ENCODE peak calls at places on chromosome 15, in four cellular contexts. One of them, this sample, is unnamed. For H3K4me1, the result is how much of the 10 kb centered on the place peaks cover.

GRCh38 chr15:98953000-98953776 is 54.4 kb downstream of the PGPEP1L start:
- DNase-seq in stomach: no peak
- DNase-seq in sigmoid colon: no peak
- DNase-seq in esophagus muscularis mucosa: no peak
- DNase-seq in this sample: no peak

GRCh38 chr15:31326729-31327673 is at the start of gene KLF13:
- DNase-seq in esophagus muscularis mucosa: no peak
- DNase-seq in stomach: peak
- DNase-seq in sigmoid colon: peak
- DNase-seq in this sample: no peak

GRCh38 chr15:58340176-58340575 is 91.6 kb upstream of the LIPC start:
- DNase-seq in stomach: no peak
- DNase-seq in sigmoid colon: no peak
- DNase-seq in esophagus muscularis mucosa: no peak
- DNase-seq in this sample: no peak

GRCh38 chr15:81071130-81071529 is 62.9 kb upstream of the CFAP161 start:
- DNase-seq in esophagus muscularis mucosa: peak
- DNase-seq in sigmoid colon: no peak
- DNase-seq in stomach: no peak
- DNase-seq in this sample: no peak

GRCh38 chr15:71685420-71685993 is 124.8 kb upstream of the NR2E3 start:
- DNase-seq in sigmoid colon: no peak
- DNase-seq in esophagus muscularis mucosa: no peak
- DNase-seq in stomach: no peak
- DNase-seq in this sample: no peak

GRCh38 chr15:59002418-59002859 is 15.0 kb downstream of the RNF111 start:
- DNase-seq in sigmoid colon: no peak
- DNase-seq in esophagus muscularis mucosa: no peak
- DNase-seq in stomach: no peak
- DNase-seq in this sample: no peak

GRCh38 chr15:37016287-37016686 is 84.1 kb downstream of the MEIS2 start:
- DNase-seq in stomach: no peak
- DNase-seq in esophagus muscularis mucosa: no peak
- DNase-seq in sigmoid colon: peak
- DNase-seq in this sample: no peak

GRCh38 chr15:51227967-51228783 is 110.2 kb downstream of the CYP19A1 start:
- DNase-seq in esophagus muscularis mucosa: peak
- DNase-seq in sigmoid colon: no peak
- DNase-seq in stomach: no peak
- DNase-seq in this sample: no peak

GRCh38 chr15:37253877-37254276 is 153.5 kb upstream of the MEIS2 start:
- DNase-seq in stomach: no peak
- DNase-seq in sigmoid colon: no peak
- DNase-seq in esophagus muscularis mucosa: no peak
- DNase-seq in this sample: no peak

GRCh38 chr15:43900964-43901363 is 74.2 kb downstream of the WDR76 start:
- DNase-seq in esophagus muscularis mucosa: no peak
- DNase-seq in sigmoid colon: no peak
- DNase-seq in stomach: no peak
- DNase-seq in this sample: no peak

GRCh38 chr15:34837246-34838016 is 42.1 kb upstream of the ACTC1 start:
- DNase-seq in sigmoid colon: no peak
- DNase-seq in esophagus muscularis mucosa: no peak
- DNase-seq in stomach: no peak
- DNase-seq in this sample: no peak

GRCh38 chr15:40238927-40239591 is at the start of gene PAK6:
- DNase-seq in esophagus muscularis mucosa: no peak
- DNase-seq in sigmoid colon: peak
- DNase-seq in stomach: peak
- DNase-seq in this sample: peak

GRCh38 chr15:33200444-33200843 is 5.9 kb upstream of the FMN1 start:
- DNase-seq in esophagus muscularis mucosa: peak
- DNase-seq in stomach: no peak
- DNase-seq in sigmoid colon: no peak
- DNase-seq in this sample: no peak

GRCh38 chr15:38378162-38378560 is 75.8 kb upstream of the FAM98B start:
- DNase-seq in stomach: peak
- DNase-seq in esophagus muscularis mucosa: no peak
- DNase-seq in sigmoid colon: peak
- DNase-seq in this sample: peak

GRCh38 chr15:48693474-48693873 is 48.0 kb upstream of the FBN1 start:
- DNase-seq in esophagus muscularis mucosa: no peak
- DNase-seq in sigmoid colon: no peak
- DNase-seq in stomach: no peak
- DNase-seq in this sample: no peak

GRCh38 chr15:52653451-52653964 is 25.7 kb downstream of the ATOSA start:
- DNase-seq in esophagus muscularis mucosa: no peak
- DNase-seq in stomach: no peak
- DNase-seq in sigmoid colon: no peak
- DNase-seq in this sample: no peak

GRCh38 chr15:89993344-89993743 is 7.8 kb upstream of the ZNF710 start:
- DNase-seq in esophagus muscularis mucosa: no peak
- DNase-seq in stomach: no peak
- DNase-seq in sigmoid colon: no peak
- DNase-seq in this sample: no peak

GRCh38 chr15:57560976-57561711 is 30.6 kb upstream of the MYZAP start:
- DNase-seq in stomach: peak
- DNase-seq in sigmoid colon: peak
- DNase-seq in esophagus muscularis mucosa: no peak
- DNase-seq in this sample: no peak

GRCh38 chr15:32877620-32878019 is 159.8 kb downstream of the GREM1 start:
- DNase-seq in sigmoid colon: no peak
- DNase-seq in esophagus muscularis mucosa: no peak
- DNase-seq in stomach: no peak
- DNase-seq in this sample: no peak

GRCh38 chr15:52071570-52071969 is 41.0 kb downstream of the BCL2L10 start:
- DNase-seq in sigmoid colon: no peak
- DNase-seq in esophagus muscularis mucosa: no peak
- DNase-seq in stomach: peak
- DNase-seq in this sample: no peak

GRCh38 chr15:29920515-29920914 is 98.2 kb upstream of the TJP1 start:
- DNase-seq in esophagus muscularis mucosa: no peak
- DNase-seq in stomach: peak
- DNase-seq in sigmoid colon: no peak
- DNase-seq in this sample: peak

GRCh38 chr15:78625621-78626280 is 5.0 kb upstream of the CHRNA3 start:
- DNase-seq in stomach: peak
- DNase-seq in esophagus muscularis mucosa: no peak
- DNase-seq in sigmoid colon: no peak
- DNase-seq in this sample: peak

GRCh38 chr15:38555686-38556334 is 8.8 kb downstream of the RASGRP1 start:
- DNase-seq in sigmoid colon: no peak
- DNase-seq in stomach: no peak
- DNase-seq in esophagus muscularis mucosa: no peak
- DNase-seq in this sample: no peak

GRCh38 chr15:33031324-33031736 is 163.2 kb downstream of the FMN1 start:
- DNase-seq in stomach: no peak
- DNase-seq in sigmoid colon: no peak
- DNase-seq in esophagus muscularis mucosa: no peak
- DNase-seq in this sample: no peak

GRCh38 chr15:74040115-74040850 is 42.1 kb downstream of the GOLGA6A start:
- DNase-seq in esophagus muscularis mucosa: no peak
- DNase-seq in sigmoid colon: peak
- DNase-seq in stomach: no peak
- DNase-seq in this sample: no peak

GRCh38 chr15:88657326-88658069 is 18.7 kb downstream of the ISG20 start:
- DNase-seq in esophagus muscularis mucosa: peak
- DNase-seq in sigmoid colon: peak
- DNase-seq in stomach: peak
- DNase-seq in this sample: peak

GRCh38 chr15:101520395-101520794 is 30.9 kb upstream of the PCSK6 start:
- DNase-seq in sigmoid colon: no peak
- DNase-seq in esophagus muscularis mucosa: peak
- DNase-seq in stomach: no peak
- DNase-seq in this sample: no peak

GRCh38 chr15:84992157-84992940 is 10.7 kb downstream of the PDE8A start:
- DNase-seq in sigmoid colon: no peak
- DNase-seq in stomach: peak
- DNase-seq in esophagus muscularis mucosa: no peak
- DNase-seq in this sample: no peak

GRCh38 chr15:25798207-25798931 is 64.8 kb downstream of the ATP10A start:
- DNase-seq in esophagus muscularis mucosa: peak
- DNase-seq in stomach: no peak
- DNase-seq in sigmoid colon: no peak
- DNase-seq in this sample: no peak

GRCh38 chr15:83644453-83644852 is 9.5 kb upstream of the ADAMTSL3 start:
- DNase-seq in esophagus muscularis mucosa: no peak
- DNase-seq in stomach: no peak
- DNase-seq in sigmoid colon: no peak
- DNase-seq in this sample: no peak

GRCh38 chr15:36724493-36724892 is 145.1 kb downstream of the CDIN1 start:
- DNase-seq in stomach: no peak
- DNase-seq in sigmoid colon: no peak
- DNase-seq in esophagus muscularis mucosa: no peak
- DNase-seq in this sample: no peak

GRCh38 chr15:35477853-35478252 is 68.1 kb downstream of the DPH6 start:
- DNase-seq in stomach: no peak
- DNase-seq in esophagus muscularis mucosa: no peak
- DNase-seq in sigmoid colon: no peak
- DNase-seq in this sample: no peak

GRCh38 chr15:63277044-63277892 is at the start of gene APH1B:
- DNase-seq in esophagus muscularis mucosa: peak
- DNase-seq in sigmoid colon: peak
- DNase-seq in stomach: peak
- DNase-seq in this sample: peak
- TF ChIP-seq POLR2AphosphoS5 in esophagus muscularis mucosa: peak
- TF ChIP-seq POLR2AphosphoS5 in sigmoid colon: peak
- TF ChIP-seq POLR2AphosphoS5 in stomach: no peak
- TF ChIP-seq POLR2AphosphoS5 in this sample: peak

DNA sequence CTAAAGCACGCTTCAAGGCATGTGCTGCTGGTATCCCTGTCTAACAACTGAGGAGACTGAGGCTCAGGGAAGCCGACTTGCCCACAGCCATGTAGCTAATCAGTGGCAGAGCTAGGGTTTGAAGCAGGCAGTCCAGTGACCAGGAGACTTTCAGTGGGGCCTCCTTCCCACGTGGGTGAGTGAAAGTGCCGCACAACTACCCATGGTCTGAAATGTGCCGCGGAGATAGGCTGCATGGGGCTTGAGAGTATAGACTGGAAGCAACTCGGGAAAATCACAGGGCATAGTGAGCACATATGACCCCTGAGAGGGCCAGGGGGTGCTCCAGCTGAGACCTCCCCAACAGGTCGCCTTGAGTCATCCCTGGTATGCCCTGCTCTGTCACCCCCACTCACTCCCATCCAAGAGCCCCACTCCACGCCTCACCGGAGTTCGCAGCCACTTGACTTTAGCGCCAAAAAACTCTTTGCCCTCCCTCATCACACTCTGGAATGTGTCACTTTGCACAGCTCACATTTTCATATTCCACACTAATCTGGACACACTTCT is 19.1 kb downstream of the FAM174B start:
- DNase-seq in esophagus muscularis mucosa: no peak
- DNase-seq in sigmoid colon: no peak
- DNase-seq in stomach: peak
- DNase-seq in this sample: no peak
- TF ChIP-seq EP300 in esophagus muscularis mucosa: no peak
- TF ChIP-seq EP300 in sigmoid colon: no peak
- TF ChIP-seq EP300 in stomach: no peak
- TF ChIP-seq EP300 in this sample: peak

GRCh38 chr15:65804252-65804931 is 12.3 kb upstream of the DENND4A start:
- DNase-seq in stomach: no peak
- DNase-seq in esophagus muscularis mucosa: no peak
- DNase-seq in sigmoid colon: no peak
- DNase-seq in this sample: no peak

GRCh38 chr15:65801229-65801813 is 9.2 kb upstream of the DENND4A start:
- DNase-seq in stomach: no peak
- DNase-seq in esophagus muscularis mucosa: no peak
- DNase-seq in sigmoid colon: no peak
- DNase-seq in this sample: no peak

GRCh38 chr15:65806387-65806786 is 14.3 kb upstream of the DENND4A start:
- DNase-seq in esophagus muscularis mucosa: no peak
- DNase-seq in stomach: no peak
- DNase-seq in sigmoid colon: no peak
- DNase-seq in this sample: no peak

DNA sequence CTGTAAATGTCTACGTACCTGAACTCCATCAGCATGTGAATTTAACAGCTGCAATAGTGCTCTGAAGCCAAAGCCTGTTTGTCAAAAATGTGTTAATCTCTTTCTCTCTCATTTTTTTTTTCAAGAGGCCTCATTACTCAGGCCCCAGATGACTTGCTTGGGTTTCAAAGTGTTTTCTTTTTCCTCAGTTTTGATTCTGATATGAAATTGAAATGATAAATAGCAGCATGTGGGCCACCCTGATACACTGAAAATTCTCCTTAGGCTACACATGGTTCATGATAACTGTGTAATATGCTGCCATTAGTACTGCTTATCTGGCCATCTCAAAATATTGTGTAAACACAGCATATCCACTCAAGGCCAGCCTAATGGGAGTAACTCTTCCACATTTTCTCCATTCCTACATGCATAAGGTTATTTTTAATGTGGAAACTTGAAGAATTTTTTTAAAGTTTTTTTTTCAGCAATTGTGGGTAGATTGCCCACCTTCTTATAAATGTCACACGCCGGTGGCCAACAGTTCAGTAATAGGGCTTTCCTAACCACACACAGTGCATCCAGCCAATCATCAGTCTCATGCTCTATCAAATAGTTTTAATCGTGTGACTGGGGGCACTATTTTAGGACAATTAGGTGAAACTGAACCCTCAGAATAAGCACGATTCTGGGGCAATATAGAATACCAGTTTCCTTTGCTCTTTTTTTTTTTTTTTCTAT is 13.1 kb upstream of the DENND4A start:
- DNase-seq in esophagus muscularis mucosa: no peak
- DNase-seq in sigmoid colon: no peak
- DNase-seq in stomach: no peak
- DNase-seq in this sample: no peak
- H3K4me1 ChIP-seq in esophagus muscularis mucosa: under half
- H3K4me1 ChIP-seq in sigmoid colon: under half
- H3K4me1 ChIP-seq in stomach: under half
- H3K4me1 ChIP-seq in this sample: under half

DNA sequence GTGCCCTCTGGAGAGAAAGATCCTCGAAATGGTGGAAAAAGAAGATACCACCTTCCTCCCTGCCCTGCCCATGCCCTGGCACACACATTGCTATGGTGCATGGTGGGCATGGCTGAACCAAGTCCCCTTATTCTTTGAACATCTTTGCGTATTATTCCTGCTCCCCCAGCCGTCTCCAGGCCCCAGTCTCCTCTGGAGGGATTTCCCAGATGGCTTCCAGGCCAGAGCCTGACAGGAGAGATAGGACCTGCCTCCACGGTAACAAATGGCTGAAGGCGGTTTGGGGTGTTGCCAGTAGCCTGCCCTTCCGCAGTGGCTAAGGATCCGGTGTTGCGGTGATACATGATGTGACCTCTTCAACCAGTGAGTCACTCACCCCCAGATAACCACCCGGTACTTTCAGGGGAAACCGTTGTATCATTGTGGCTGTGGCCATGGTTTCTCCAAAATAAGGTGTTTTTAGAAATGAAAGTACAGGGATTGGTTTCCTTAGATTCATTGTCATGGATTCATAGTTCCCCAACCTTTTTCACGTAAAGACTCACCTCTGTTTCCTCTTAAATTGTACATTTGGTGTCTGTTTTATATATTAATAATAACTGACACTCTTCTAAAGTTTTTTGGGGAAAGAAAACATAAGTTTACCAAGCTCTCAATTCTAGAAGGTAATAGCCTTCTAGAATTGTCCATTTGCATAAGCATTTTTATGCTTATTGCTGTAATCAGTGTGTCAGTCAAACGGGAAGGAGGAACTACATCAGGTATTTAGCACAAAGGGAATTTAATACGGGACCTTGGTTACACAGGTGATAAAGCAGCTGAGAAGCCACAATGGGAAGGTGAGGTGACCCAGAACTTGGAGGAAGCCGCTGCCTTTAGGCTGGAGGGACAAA is 25.9 kb downstream of the SMAD3 start:
- DNase-seq in esophagus muscularis mucosa: no peak
- DNase-seq in stomach: peak
- DNase-seq in sigmoid colon: peak
- DNase-seq in this sample: no peak
- TF ChIP-seq POLR2AphosphoS5 in esophagus muscularis mucosa: peak
- TF ChIP-seq POLR2AphosphoS5 in stomach: peak
- TF ChIP-seq POLR2AphosphoS5 in sigmoid colon: peak
- TF ChIP-seq POLR2AphosphoS5 in this sample: peak